ENCODE peak calls at places on chromosomes 6 and 20, in eight cellular contexts. One of them, this sample, is unnamed.

GRCh38 chr6:69584913-69585729 is 211.7 kb downstream of the LMBRD1 start:
- DNase-seq in T-cell: no peak
- DNase-seq in fibroblast of the conjunctiva: no peak
- DNase-seq in GOT3: no peak
- DNase-seq in HL-60: no peak
- DNase-seq in stimulated activated CD4-positive, alpha-beta T cell treated with anti-CD3 and anti-CD28 coated beads, Interleukin-4, amount 100 ng/mL, for 48 hours: no peak
- DNase-seq in HS-27A: peak
- DNase-seq in fibroblast of mammary gland: no peak
- DNase-seq in this sample: no peak

GRCh38 chr20:8126190-8126589 is 5.9 kb upstream of the PLCB1 start:
- DNase-seq in T-cell: no peak
- DNase-seq in fibroblast of the conjunctiva: no peak
- DNase-seq in GOT3: no peak
- DNase-seq in HL-60: no peak
- DNase-seq in stimulated activated CD4-positive, alpha-beta T cell treated with anti-CD3 and anti-CD28 coated beads, Interleukin-4, amount 100 ng/mL, for 48 hours: no peak
- DNase-seq in HS-27A: no peak
- DNase-seq in fibroblast of mammary gland: no peak
- DNase-seq in this sample: no peak

GRCh38 chr6:17687136-17687535 is 19.6 kb downstream of the NUP153 start:
- DNase-seq in T-cell: no peak
- DNase-seq in fibroblast of the conjunctiva: no peak
- DNase-seq in GOT3: no peak
- DNase-seq in HL-60: no peak
- DNase-seq in stimulated activated CD4-positive, alpha-beta T cell treated with anti-CD3 and anti-CD28 coated beads, Interleukin-4, amount 100 ng/mL, for 48 hours: no peak
- DNase-seq in HS-27A: no peak
- DNase-seq in fibroblast of mammary gland: no peak
- DNase-seq in this sample: no peak

GRCh38 chr6:27139753-27140522 is 107.6 kb upstream of the PRSS16 start:
- DNase-seq in T-cell: no peak
- DNase-seq in fibroblast of the conjunctiva: no peak
- DNase-seq in GOT3: no peak
- DNase-seq in HL-60: no peak
- DNase-seq in stimulated activated CD4-positive, alpha-beta T cell treated with anti-CD3 and anti-CD28 coated beads, Interleukin-4, amount 100 ng/mL, for 48 hours: no peak
- DNase-seq in HS-27A: no peak
- DNase-seq in fibroblast of mammary gland: no peak
- DNase-seq in this sample: no peak

GRCh38 chr6:70241031-70241430 is 61.9 kb downstream of the COL9A1 start:
- DNase-seq in T-cell: no peak
- DNase-seq in fibroblast of the conjunctiva: no peak
- DNase-seq in GOT3: no peak
- DNase-seq in HL-60: no peak
- DNase-seq in stimulated activated CD4-positive, alpha-beta T cell treated with anti-CD3 and anti-CD28 coated beads, Interleukin-4, amount 100 ng/mL, for 48 hours: no peak
- DNase-seq in HS-27A: no peak
- DNase-seq in fibroblast of mammary gland: no peak
- DNase-seq in this sample: no peak

GRCh38 chr6:120648713-120649112 is 685.6 kb downstream of the TBC1D32 start:
- DNase-seq in T-cell: no peak
- DNase-seq in fibroblast of the conjunctiva: no peak
- DNase-seq in GOT3: no peak
- DNase-seq in HL-60: no peak
- DNase-seq in stimulated activated CD4-positive, alpha-beta T cell treated with anti-CD3 and anti-CD28 coated beads, Interleukin-4, amount 100 ng/mL, for 48 hours: no peak
- DNase-seq in HS-27A: no peak
- DNase-seq in fibroblast of mammary gland: no peak
- DNase-seq in this sample: no peak

GRCh38 chr6:87697581-87698552 is 4.2 kb downstream of the AKIRIN2 start:
- DNase-seq in T-cell: no peak
- DNase-seq in fibroblast of the conjunctiva: peak
- DNase-seq in GOT3: no peak
- DNase-seq in HL-60: no peak
- DNase-seq in stimulated activated CD4-positive, alpha-beta T cell treated with anti-CD3 and anti-CD28 coated beads, Interleukin-4, amount 100 ng/mL, for 48 hours: no peak
- DNase-seq in HS-27A: no peak
- DNase-seq in fibroblast of mammary gland: peak
- DNase-seq in this sample: peak

GRCh38 chr6:8268156-8268555 is 165.8 kb upstream of the EEF1E1 start:
- DNase-seq in T-cell: no peak
- DNase-seq in fibroblast of the conjunctiva: no peak
- DNase-seq in GOT3: no peak
- DNase-seq in HL-60: no peak
- DNase-seq in stimulated activated CD4-positive, alpha-beta T cell treated with anti-CD3 and anti-CD28 coated beads, Interleukin-4, amount 100 ng/mL, for 48 hours: no peak
- DNase-seq in HS-27A: no peak
- DNase-seq in fibroblast of mammary gland: no peak
- DNase-seq in this sample: no peak

GRCh38 chr20:24382775-24383174 is 86.7 kb upstream of the SYNDIG1 start:
- DNase-seq in T-cell: no peak
- DNase-seq in fibroblast of the conjunctiva: no peak
- DNase-seq in GOT3: no peak
- DNase-seq in HL-60: no peak
- DNase-seq in stimulated activated CD4-positive, alpha-beta T cell treated with anti-CD3 and anti-CD28 coated beads, Interleukin-4, amount 100 ng/mL, for 48 hours: no peak
- DNase-seq in HS-27A: no peak
- DNase-seq in fibroblast of mammary gland: no peak
- DNase-seq in this sample: no peak

GRCh38 chr6:47700051-47700450 is 1.7 kb downstream of the ADGRF4 start:
- DNase-seq in T-cell: no peak
- DNase-seq in fibroblast of the conjunctiva: no peak
- DNase-seq in GOT3: no peak
- DNase-seq in HL-60: no peak
- DNase-seq in stimulated activated CD4-positive, alpha-beta T cell treated with anti-CD3 and anti-CD28 coated beads, Interleukin-4, amount 100 ng/mL, for 48 hours: no peak
- DNase-seq in HS-27A: peak
- DNase-seq in fibroblast of mammary gland: peak
- DNase-seq in this sample: no peak

GRCh38 chr20:8212286-8212685 is 80.2 kb downstream of the PLCB1 start:
- DNase-seq in T-cell: no peak
- DNase-seq in fibroblast of the conjunctiva: no peak
- DNase-seq in GOT3: no peak
- DNase-seq in HL-60: no peak
- DNase-seq in stimulated activated CD4-positive, alpha-beta T cell treated with anti-CD3 and anti-CD28 coated beads, Interleukin-4, amount 100 ng/mL, for 48 hours: no peak
- DNase-seq in HS-27A: no peak
- DNase-seq in fibroblast of mammary gland: peak
- DNase-seq in this sample: no peak

GRCh38 chr20:58160451-58161051 is 67.9 kb downstream of the ANKRD60 start:
- DNase-seq in T-cell: no peak
- DNase-seq in fibroblast of the conjunctiva: peak
- DNase-seq in GOT3: no peak
- DNase-seq in HL-60: no peak
- DNase-seq in stimulated activated CD4-positive, alpha-beta T cell treated with anti-CD3 and anti-CD28 coated beads, Interleukin-4, amount 100 ng/mL, for 48 hours: no peak
- DNase-seq in HS-27A: peak
- DNase-seq in fibroblast of mammary gland: peak
- DNase-seq in this sample: peak

GRCh38 chr20:1894471-1894950 is 696 bp upstream of the SIRPA start:
- DNase-seq in T-cell: no peak
- DNase-seq in fibroblast of the conjunctiva: no peak
- DNase-seq in GOT3: no peak
- DNase-seq in HL-60: no peak
- DNase-seq in stimulated activated CD4-positive, alpha-beta T cell treated with anti-CD3 and anti-CD28 coated beads, Interleukin-4, amount 100 ng/mL, for 48 hours: no peak
- DNase-seq in HS-27A: no peak
- DNase-seq in fibroblast of mammary gland: no peak
- DNase-seq in this sample: peak

GRCh38 chr20:32524871-32525501 is 60.1 kb downstream of the NOL4L start:
- DNase-seq in T-cell: no peak
- DNase-seq in fibroblast of the conjunctiva: no peak
- DNase-seq in GOT3: no peak
- DNase-seq in HL-60: no peak
- DNase-seq in stimulated activated CD4-positive, alpha-beta T cell treated with anti-CD3 and anti-CD28 coated beads, Interleukin-4, amount 100 ng/mL, for 48 hours: no peak
- DNase-seq in HS-27A: no peak
- DNase-seq in fibroblast of mammary gland: no peak
- DNase-seq in this sample: no peak

GRCh38 chr6:154613137-154613676 is 102.7 kb upstream of the CNKSR3 start:
- DNase-seq in T-cell: no peak
- DNase-seq in fibroblast of the conjunctiva: no peak
- DNase-seq in GOT3: no peak
- DNase-seq in HL-60: no peak
- DNase-seq in stimulated activated CD4-positive, alpha-beta T cell treated with anti-CD3 and anti-CD28 coated beads, Interleukin-4, amount 100 ng/mL, for 48 hours: no peak
- DNase-seq in HS-27A: no peak
- DNase-seq in fibroblast of mammary gland: peak
- DNase-seq in this sample: peak

GRCh38 chr6:157989541-157990289 is 8.1 kb downstream of the SYNJ2 start:
- DNase-seq in T-cell: no peak
- DNase-seq in fibroblast of the conjunctiva: no peak
- DNase-seq in GOT3: no peak
- DNase-seq in HL-60: no peak
- DNase-seq in stimulated activated CD4-positive, alpha-beta T cell treated with anti-CD3 and anti-CD28 coated beads, Interleukin-4, amount 100 ng/mL, for 48 hours: no peak
- DNase-seq in HS-27A: no peak
- DNase-seq in fibroblast of mammary gland: peak
- DNase-seq in this sample: no peak

GRCh38 chr20:4601630-4602296 is 119.9 kb upstream of the PRND start:
- DNase-seq in T-cell: no peak
- DNase-seq in fibroblast of the conjunctiva: no peak
- DNase-seq in GOT3: no peak
- DNase-seq in HL-60: no peak
- DNase-seq in stimulated activated CD4-positive, alpha-beta T cell treated with anti-CD3 and anti-CD28 coated beads, Interleukin-4, amount 100 ng/mL, for 48 hours: no peak
- DNase-seq in HS-27A: peak
- DNase-seq in fibroblast of mammary gland: no peak
- DNase-seq in this sample: no peak

GRCh38 chr20:19628570-19629134 is 129.4 kb upstream of the RIN2 start:
- DNase-seq in T-cell: no peak
- DNase-seq in fibroblast of the conjunctiva: peak
- DNase-seq in GOT3: no peak
- DNase-seq in HL-60: peak
- DNase-seq in stimulated activated CD4-positive, alpha-beta T cell treated with anti-CD3 and anti-CD28 coated beads, Interleukin-4, amount 100 ng/mL, for 48 hours: peak
- DNase-seq in HS-27A: peak
- DNase-seq in fibroblast of mammary gland: peak
- DNase-seq in this sample: peak

GRCh38 chr6:156918647-156919046 is 141.5 kb downstream of the ARID1B start:
- DNase-seq in T-cell: no peak
- DNase-seq in fibroblast of the conjunctiva: no peak
- DNase-seq in GOT3: no peak
- DNase-seq in HL-60: no peak
- DNase-seq in stimulated activated CD4-positive, alpha-beta T cell treated with anti-CD3 and anti-CD28 coated beads, Interleukin-4, amount 100 ng/mL, for 48 hours: no peak
- DNase-seq in HS-27A: no peak
- DNase-seq in fibroblast of mammary gland: no peak
- DNase-seq in this sample: no peak

GRCh38 chr6:50030777-50031562 is 9.2 kb upstream of the DEFB110 start:
- DNase-seq in T-cell: no peak
- DNase-seq in fibroblast of the conjunctiva: no peak
- DNase-seq in GOT3: no peak
- DNase-seq in HL-60: no peak
- DNase-seq in stimulated activated CD4-positive, alpha-beta T cell treated with anti-CD3 and anti-CD28 coated beads, Interleukin-4, amount 100 ng/mL, for 48 hours: no peak
- DNase-seq in HS-27A: no peak
- DNase-seq in fibroblast of mammary gland: peak
- DNase-seq in this sample: no peak

GRCh38 chr6:47413752-47414516 is 63.7 kb upstream of the CD2AP start:
- DNase-seq in T-cell: no peak
- DNase-seq in fibroblast of the conjunctiva: peak
- DNase-seq in GOT3: no peak
- DNase-seq in HL-60: peak
- DNase-seq in stimulated activated CD4-positive, alpha-beta T cell treated with anti-CD3 and anti-CD28 coated beads, Interleukin-4, amount 100 ng/mL, for 48 hours: no peak
- DNase-seq in HS-27A: no peak
- DNase-seq in fibroblast of mammary gland: peak
- DNase-seq in this sample: peak

GRCh38 chr20:44222969-44223368 is 12.4 kb upstream of the OSER1 start:
- DNase-seq in T-cell: no peak
- DNase-seq in fibroblast of the conjunctiva: no peak
- DNase-seq in GOT3: no peak
- DNase-seq in HL-60: no peak
- DNase-seq in stimulated activated CD4-positive, alpha-beta T cell treated with anti-CD3 and anti-CD28 coated beads, Interleukin-4, amount 100 ng/mL, for 48 hours: no peak
- DNase-seq in HS-27A: no peak
- DNase-seq in fibroblast of mammary gland: no peak
- DNase-seq in this sample: no peak

GRCh38 chr6:55176958-55177357 is 2.6 kb downstream of the HCRTR2 start:
- DNase-seq in T-cell: no peak
- DNase-seq in fibroblast of the conjunctiva: no peak
- DNase-seq in GOT3: no peak
- DNase-seq in HL-60: no peak
- DNase-seq in stimulated activated CD4-positive, alpha-beta T cell treated with anti-CD3 and anti-CD28 coated beads, Interleukin-4, amount 100 ng/mL, for 48 hours: no peak
- DNase-seq in HS-27A: no peak
- DNase-seq in fibroblast of mammary gland: peak
- DNase-seq in this sample: peak

GRCh38 chr6:158751192-158751591 is 68.0 kb downstream of the EZR start:
- DNase-seq in T-cell: no peak
- DNase-seq in fibroblast of the conjunctiva: no peak
- DNase-seq in GOT3: no peak
- DNase-seq in HL-60: no peak
- DNase-seq in stimulated activated CD4-positive, alpha-beta T cell treated with anti-CD3 and anti-CD28 coated beads, Interleukin-4, amount 100 ng/mL, for 48 hours: no peak
- DNase-seq in HS-27A: no peak
- DNase-seq in fibroblast of mammary gland: no peak
- DNase-seq in this sample: no peak

GRCh38 chr20:23546435-23547144 is 21.7 kb downstream of the CST9L start:
- DNase-seq in T-cell: no peak
- DNase-seq in fibroblast of the conjunctiva: no peak
- DNase-seq in GOT3: no peak
- DNase-seq in HL-60: no peak
- DNase-seq in stimulated activated CD4-positive, alpha-beta T cell treated with anti-CD3 and anti-CD28 coated beads, Interleukin-4, amount 100 ng/mL, for 48 hours: no peak
- DNase-seq in HS-27A: no peak
- DNase-seq in fibroblast of mammary gland: no peak
- DNase-seq in this sample: no peak

GRCh38 chr20:35568645-35569044 is 26.8 kb downstream of the ERGIC3 start:
- DNase-seq in T-cell: no peak
- DNase-seq in fibroblast of the conjunctiva: no peak
- DNase-seq in GOT3: no peak
- DNase-seq in HL-60: no peak
- DNase-seq in stimulated activated CD4-positive, alpha-beta T cell treated with anti-CD3 and anti-CD28 coated beads, Interleukin-4, amount 100 ng/mL, for 48 hours: no peak
- DNase-seq in HS-27A: no peak
- DNase-seq in fibroblast of mammary gland: no peak
- DNase-seq in this sample: no peak

GRCh38 chr6:124536792-124537191 is 425.4 kb upstream of the RNF217 start:
- DNase-seq in T-cell: no peak
- DNase-seq in fibroblast of the conjunctiva: no peak
- DNase-seq in GOT3: no peak
- DNase-seq in HL-60: no peak
- DNase-seq in stimulated activated CD4-positive, alpha-beta T cell treated with anti-CD3 and anti-CD28 coated beads, Interleukin-4, amount 100 ng/mL, for 48 hours: no peak
- DNase-seq in HS-27A: no peak
- DNase-seq in fibroblast of mammary gland: no peak
- DNase-seq in this sample: no peak

GRCh38 chr6:150269130-150269856 is 99.5 kb upstream of the IYD start:
- DNase-seq in T-cell: no peak
- DNase-seq in fibroblast of the conjunctiva: no peak
- DNase-seq in GOT3: no peak
- DNase-seq in HL-60: no peak
- DNase-seq in stimulated activated CD4-positive, alpha-beta T cell treated with anti-CD3 and anti-CD28 coated beads, Interleukin-4, amount 100 ng/mL, for 48 hours: no peak
- DNase-seq in HS-27A: no peak
- DNase-seq in fibroblast of mammary gland: no peak
- DNase-seq in this sample: no peak

GRCh38 chr20:56788671-56789610 is 159.8 kb downstream of the TFAP2C start:
- DNase-seq in T-cell: no peak
- DNase-seq in fibroblast of the conjunctiva: no peak
- DNase-seq in GOT3: no peak
- DNase-seq in HL-60: no peak
- DNase-seq in stimulated activated CD4-positive, alpha-beta T cell treated with anti-CD3 and anti-CD28 coated beads, Interleukin-4, amount 100 ng/mL, for 48 hours: no peak
- DNase-seq in HS-27A: no peak
- DNase-seq in fibroblast of mammary gland: peak
- DNase-seq in this sample: no peak

GRCh38 chr6:97586344-97586743 is 303.3 kb upstream of the MMS22L start:
- DNase-seq in T-cell: no peak
- DNase-seq in fibroblast of the conjunctiva: no peak
- DNase-seq in GOT3: no peak
- DNase-seq in HL-60: no peak
- DNase-seq in stimulated activated CD4-positive, alpha-beta T cell treated with anti-CD3 and anti-CD28 coated beads, Interleukin-4, amount 100 ng/mL, for 48 hours: no peak
- DNase-seq in HS-27A: peak
- DNase-seq in fibroblast of mammary gland: peak
- DNase-seq in this sample: peak

GRCh38 chr20:408843-409696 is 971 bp downstream of the RBCK1 start:
- DNase-seq in T-cell: no peak
- DNase-seq in fibroblast of the conjunctiva: no peak
- DNase-seq in GOT3: no peak
- DNase-seq in HL-60: no peak
- DNase-seq in stimulated activated CD4-positive, alpha-beta T cell treated with anti-CD3 and anti-CD28 coated beads, Interleukin-4, amount 100 ng/mL, for 48 hours: no peak
- DNase-seq in HS-27A: no peak
- DNase-seq in fibroblast of mammary gland: no peak
- DNase-seq in this sample: no peak

GRCh38 chr20:305745-306144 is 8.4 kb downstream of the ZCCHC3 start:
- DNase-seq in T-cell: no peak
- DNase-seq in fibroblast of the conjunctiva: no peak
- DNase-seq in GOT3: no peak
- DNase-seq in HL-60: no peak
- DNase-seq in stimulated activated CD4-positive, alpha-beta T cell treated with anti-CD3 and anti-CD28 coated beads, Interleukin-4, amount 100 ng/mL, for 48 hours: no peak
- DNase-seq in HS-27A: no peak
- DNase-seq in fibroblast of mammary gland: no peak
- DNase-seq in this sample: no peak

GRCh38 chr6:33609444-33610034 is 11.6 kb upstream of the ITPR3 start:
- DNase-seq in T-cell: no peak
- DNase-seq in fibroblast of the conjunctiva: no peak
- DNase-seq in GOT3: no peak
- DNase-seq in HL-60: no peak
- DNase-seq in stimulated activated CD4-positive, alpha-beta T cell treated with anti-CD3 and anti-CD28 coated beads, Interleukin-4, amount 100 ng/mL, for 48 hours: no peak
- DNase-seq in HS-27A: no peak
- DNase-seq in fibroblast of mammary gland: peak
- DNase-seq in this sample: no peak

GRCh38 chr6:163147988-163148387 is 266.5 kb upstream of the QKI start:
- DNase-seq in T-cell: no peak
- DNase-seq in fibroblast of the conjunctiva: no peak
- DNase-seq in GOT3: no peak
- DNase-seq in HL-60: no peak
- DNase-seq in stimulated activated CD4-positive, alpha-beta T cell treated with anti-CD3 and anti-CD28 coated beads, Interleukin-4, amount 100 ng/mL, for 48 hours: no peak
- DNase-seq in HS-27A: no peak
- DNase-seq in fibroblast of mammary gland: no peak
- DNase-seq in this sample: no peak